ENCODE peak calls at places on chromosomes 11 and 22, in eight cellular contexts. E is psoas muscle; D is prostate gland; O is naive thymus-derived CD4-positive, alpha-beta T cell; W is HepG2; L is lung; V is HCT116; J is PC-9. C is an unnamed sample.

GRCh38 chr11:126438272-126438671 is 82.8 kb downstream of the ST3GAL4 start:
- DNase-seq in V (no peak), O (no peak), J (no peak), W (no peak), D (no peak), E (no peak), L (no peak), C (no peak)

GRCh38 chr22:22787805-22788459 is 99.7 kb upstream of the IGLL5 start:
- DNase-seq in O (peak; percentile 46), L (peak; percentile 48), D (no peak), W (peak; percentile 30), E (peak; percentile 66), V (peak; percentile 44), J (no peak), C (peak; percentile 66)

GRCh38 chr11:21771097-21771496 is 421.8 kb upstream of the ANO5 start:
- DNase-seq in E (no peak), L (no peak), V (no peak), J (no peak), D (no peak), W (no peak), O (no peak), C (no peak)

GRCh38 chr11:129861702-129862107 is 33.7 kb downstream of the NFRKB start:
- DNase-seq in E (no peak), W (peak; percentile 93), D (peak; percentile 93), V (peak; percentile 61), O (no peak), L (peak; percentile 89), J (peak; percentile 100), C (peak; percentile 90)

GRCh38 chr11:19374189-19374588 is 133.4 kb upstream of the E2F8 start:
- DNase-seq in L (no peak), V (no peak), O (no peak), W (no peak), J (peak; percentile 98), D (no peak), E (no peak), C (peak; percentile 62)

GRCh38 chr11:66317766-66318575 is 1.1 kb upstream of the CD248 start:
- DNase-seq in O (peak; percentile 96), V (no peak), E (peak; percentile 78), J (no peak), L (peak; percentile 60), W (peak; percentile 70), D (no peak), C (peak; percentile 86)

GRCh38 chr22:47605441-47605840 is 843.0 kb downstream of the TBC1D22A start:
- DNase-seq in J (no peak), E (no peak), V (no peak), W (no peak), O (no peak), D (no peak), L (no peak), C (no peak)

GRCh38 chr22:48942698-48943566 is 884.7 kb downstream of the BRD1 start:
- DNase-seq in O (no peak), L (peak; percentile 23), W (no peak), V (no peak), J (no peak), E (no peak), D (no peak), C (no peak)

GRCh38 chr22:43919106-43919965 is 4.3 kb upstream of the PNPLA3 start:
- DNase-seq in W (no peak), D (peak; percentile 58), L (no peak), V (no peak), E (no peak), J (no peak), O (no peak), C (no peak)

GRCh38 chr11:70500076-70500847 is 101.9 kb downstream of the CTTN start:
- DNase-seq in W (no peak), L (no peak), E (peak; percentile 38), D (no peak), J (no peak), V (no peak), O (no peak), C (no peak)

GRCh38 chr11:57248780-57249383 is 11.8 kb upstream of the APLNR start:
- DNase-seq in V (peak; percentile 27), W (peak; percentile 45), O (no peak), D (peak; percentile 24), J (peak; percentile 63), L (peak; percentile 48), E (peak; percentile 83), C (peak; percentile 72)

GRCh38 chr11:110376711-110377324 is 52.9 kb upstream of the FDX1 start:
- DNase-seq in L (peak; percentile 81), W (peak; percentile 91), E (peak; percentile 69), D (peak; percentile 70), O (peak; percentile 13), J (peak; percentile 72), V (peak; percentile 85), C (peak; percentile 78)

GRCh38 chr11:71581826-71582225 is 849 bp downstream of the KRTAP5-11 start:
- DNase-seq in W (no peak), D (no peak), L (no peak), J (peak; percentile 61), E (no peak), O (no peak), V (no peak), C (no peak)

GRCh38 chr11:78840190-78840589 is 265.5 kb upstream of the NARS2 start:
- DNase-seq in L (no peak), D (no peak), V (no peak), O (no peak), W (no peak), J (no peak), E (no peak), C (no peak)

GRCh38 chr11:266676-267439 is 11.3 kb upstream of the NLRP6 start:
- DNase-seq in W (no peak), V (no peak), O (peak; percentile 50), E (no peak), J (no peak), L (peak; percentile 44), D (no peak), C (no peak)

GRCh38 chr22:40123387-40123786 is 54.3 kb upstream of the TNRC6B start:
- DNase-seq in W (no peak), J (no peak), O (no peak), D (no peak), E (no peak), L (no peak), V (no peak), C (no peak)

GRCh38 chr11:66235141-66235540 is 33.3 kb upstream of the RAB1B start:
- DNase-seq in J (no peak), L (no peak), V (no peak), E (no peak), O (no peak), W (no peak), D (no peak), C (no peak)

GRCh38 chr11:27158763-27159679 is 118.4 kb downstream of the BBOX1 start:
- DNase-seq in J (peak; percentile 56), O (no peak), W (peak; percentile 69), L (no peak), V (peak; percentile 58), D (peak; percentile 61), E (peak; percentile 45), C (peak; percentile 55)

GRCh38 chr11:63920126-63920869 is 3.3 kb upstream of the RCOR2 start:
- DNase-seq in E (peak; percentile 81), D (no peak), J (no peak), W (peak; percentile 60), L (peak; percentile 45), O (no peak), V (no peak), C (no peak)

GRCh38 chr11:110565690-110566336 is 136.1 kb downstream of the FDX1 start:
- DNase-seq in L (peak; percentile 38), W (no peak), V (no peak), O (no peak), E (no peak), D (peak; percentile 8), J (peak; percentile 68), C (no peak)

GRCh38 chr11:35594680-35595079 is 23.6 kb upstream of the FJX1 start:
- DNase-seq in E (no peak), V (no peak), J (no peak), O (no peak), W (no peak), L (no peak), D (no peak), C (no peak)

GRCh38 chr11:62917906-62918502 is 3.2 kb downstream of the CHRM1 start:
- DNase-seq in L (no peak), E (no peak), W (no peak), D (no peak), V (no peak), J (peak; percentile 30), O (no peak), C (no peak)

GRCh38 chr11:8942518-8943066 is at the start of gene ASCL3:
- DNase-seq in J (no peak), O (no peak), D (no peak), L (no peak), E (no peak), V (no peak), W (no peak), C (no peak)
- H3K4me3 ChIP-seq in J (no peak within 1 kb of the TSS), O (no peak within 1 kb of the TSS), D (no peak within 1 kb of the TSS), L (no peak within 1 kb of the TSS), E (no peak within 1 kb of the TSS), V (no peak within 1 kb of the TSS), W (no peak within 1 kb of the TSS), C (no peak within 1 kb of the TSS)

DNA sequence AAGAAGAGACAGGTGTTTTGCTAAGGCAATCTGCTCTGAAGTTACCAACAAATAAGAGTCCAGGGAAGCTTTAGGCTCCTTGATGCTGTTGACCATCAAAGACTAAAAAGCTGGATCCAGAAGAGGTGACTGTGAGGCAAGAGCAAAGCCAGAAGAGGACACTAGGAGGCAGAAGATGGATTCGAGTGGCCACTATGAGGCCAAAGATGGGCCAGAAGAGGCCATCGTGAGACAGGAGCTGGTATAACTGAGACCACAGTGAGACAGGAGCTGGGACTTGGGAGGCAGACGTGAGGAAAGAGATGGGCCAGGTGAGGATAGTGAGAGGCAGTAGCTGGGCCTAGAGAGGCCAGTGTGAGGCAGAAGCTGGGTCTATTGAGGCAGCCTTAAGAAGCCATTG is 37.7 kb downstream of the OR4C45 start:
- DNase-seq in D (no peak), L (no peak), W (no peak), O (no peak), J (no peak), E (no peak), V (no peak), C (no peak)
- H3K9me3 ChIP-seq in D (no peaks in the 10 kb centered on the region), L (no peaks in the 10 kb centered on the region), W (peaks cover 69% of the 10 kb centered on the region), O (no peaks in the 10 kb centered on the region), J (peaks cover 5% of the 10 kb centered on the region), E (no peaks in the 10 kb centered on the region), V (peaks cover 3% of the 10 kb centered on the region), C (peaks cover 5% of the 10 kb centered on the region)

GRCh38 chr11:102589047-102589459 is 36.1 kb downstream of the MMP20 start:
- DNase-seq in O (no peak), E (no peak), D (no peak), L (no peak), W (no peak), V (no peak), J (no peak), C (no peak)
- H3K4me3 ChIP-seq in O (no peak overlapping the region), E (no peak overlapping the region), D (no peak overlapping the region), L (no peak overlapping the region), W (no peak overlapping the region), V (no peak overlapping the region), J (no peak overlapping the region), C (no peak overlapping the region)

GRCh38 chr11:55501014-55501413 is 53.3 kb upstream of the OR4C15 start:
- DNase-seq in O (no peak), D (no peak), J (no peak), L (no peak), V (no peak), W (no peak), E (no peak), C (no peak)

DNA sequence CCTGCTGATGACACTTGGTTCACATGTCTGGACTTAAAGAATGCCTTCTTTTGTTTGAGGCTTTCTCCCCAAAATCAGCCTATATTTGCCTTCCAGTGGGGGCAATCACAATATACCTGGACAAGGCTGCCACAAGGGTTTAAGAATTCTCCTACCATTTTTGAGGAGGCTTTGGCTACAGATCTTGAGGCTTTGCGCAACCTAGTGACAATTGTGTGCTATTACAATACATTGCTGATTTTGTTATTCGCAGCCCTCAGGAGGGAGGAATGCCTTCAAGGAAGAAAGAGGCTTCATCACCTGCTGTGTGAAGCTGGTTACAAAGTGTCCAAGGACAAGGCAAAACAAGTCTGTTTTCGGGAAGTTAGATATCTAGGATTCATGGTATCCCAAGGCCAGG is 50.8 kb upstream of the OR4C15 start:
- DNase-seq in J (no peak), L (no peak), V (no peak), W (no peak), E (no peak), D (no peak), O (no peak), C (no peak)
- H3K9me3 ChIP-seq in J (no peaks in the 10 kb centered on the region), L (peaks cover 3% of the 10 kb centered on the region), V (peaks cover 4% of the 10 kb centered on the region), W (peaks cover 75% of the 10 kb centered on the region), E (no peaks in the 10 kb centered on the region), D (no peaks in the 10 kb centered on the region), O (no peaks in the 10 kb centered on the region), C (peaks cover 5% of the 10 kb centered on the region)